ENCODE peak calls at places on chromosomes 5 and 9, in ten cellular contexts. One of them, this sample, is unnamed.

GRCh38 chr5:11596185-11596584 is 308.1 kb downstream of the CTNND2 start:
- DNase-seq in cardiac muscle cell: no peak
- DNase-seq in coronary artery: no peak
- DNase-seq in IMR-90: no peak
- DNase-seq in GM10248: no peak
- DNase-seq in kidney: no peak
- DNase-seq in stomach: no peak
- DNase-seq in colonic mucosa: no peak
- DNase-seq in activated B cell treated with CpG ODN at 0.5 μM for 24 hours: no peak
- DNase-seq in astrocyte of the spinal cord: peak
- DNase-seq in this sample: no peak

GRCh38 chr5:75498208-75498777 is 13.1 kb downstream of the CERT1 start:
- DNase-seq in cardiac muscle cell: no peak
- DNase-seq in coronary artery: no peak
- DNase-seq in IMR-90: no peak
- DNase-seq in GM10248: no peak
- DNase-seq in kidney: no peak
- DNase-seq in stomach: no peak
- DNase-seq in colonic mucosa: no peak
- DNase-seq in activated B cell treated with CpG ODN at 0.5 μM for 24 hours: no peak
- DNase-seq in astrocyte of the spinal cord: no peak
- DNase-seq in this sample: no peak

GRCh38 chr9:69131682-69132081 is 42.4 kb upstream of the TJP2 start:
- DNase-seq in cardiac muscle cell: peak
- DNase-seq in coronary artery: no peak
- DNase-seq in IMR-90: peak
- DNase-seq in GM10248: no peak
- DNase-seq in kidney: no peak
- DNase-seq in stomach: no peak
- DNase-seq in colonic mucosa: no peak
- DNase-seq in activated B cell treated with CpG ODN at 0.5 μM for 24 hours: no peak
- DNase-seq in astrocyte of the spinal cord: peak
- DNase-seq in this sample: no peak

GRCh38 chr5:126053630-126054029 is 369.6 kb upstream of the GRAMD2B start:
- DNase-seq in cardiac muscle cell: no peak
- DNase-seq in coronary artery: no peak
- DNase-seq in IMR-90: no peak
- DNase-seq in GM10248: no peak
- DNase-seq in kidney: no peak
- DNase-seq in stomach: no peak
- DNase-seq in colonic mucosa: no peak
- DNase-seq in activated B cell treated with CpG ODN at 0.5 μM for 24 hours: no peak
- DNase-seq in astrocyte of the spinal cord: no peak
- DNase-seq in this sample: no peak

GRCh38 chr5:159099049-159099760 is 511 bp downstream of the EBF1 start:
- DNase-seq in cardiac muscle cell: peak
- DNase-seq in coronary artery: no peak
- DNase-seq in IMR-90: peak
- DNase-seq in GM10248: no peak
- DNase-seq in kidney: peak
- DNase-seq in stomach: no peak
- DNase-seq in colonic mucosa: peak
- DNase-seq in activated B cell treated with CpG ODN at 0.5 μM for 24 hours: peak
- DNase-seq in astrocyte of the spinal cord: peak
- DNase-seq in this sample: peak

GRCh38 chr9:99811598-99812383 is 9.9 kb upstream of the NR4A3 start:
- DNase-seq in cardiac muscle cell: no peak
- DNase-seq in coronary artery: no peak
- DNase-seq in IMR-90: no peak
- DNase-seq in GM10248: peak
- DNase-seq in kidney: no peak
- DNase-seq in stomach: no peak
- DNase-seq in colonic mucosa: no peak
- DNase-seq in activated B cell treated with CpG ODN at 0.5 μM for 24 hours: no peak
- DNase-seq in astrocyte of the spinal cord: no peak
- DNase-seq in this sample: no peak

GRCh38 chr5:11912-12311 is 80.1 kb upstream of the PLEKHG4B start:
- DNase-seq in cardiac muscle cell: peak
- DNase-seq in coronary artery: no peak
- DNase-seq in IMR-90: no peak
- DNase-seq in GM10248: no peak
- DNase-seq in kidney: no peak
- DNase-seq in stomach: no peak
- DNase-seq in colonic mucosa: no peak
- DNase-seq in activated B cell treated with CpG ODN at 0.5 μM for 24 hours: no peak
- DNase-seq in astrocyte of the spinal cord: peak
- DNase-seq in this sample: no peak

GRCh38 chr9:112719292-112719691 is 1.4 kb upstream of the INIP start:
- DNase-seq in cardiac muscle cell: peak
- DNase-seq in coronary artery: no peak
- DNase-seq in IMR-90: no peak
- DNase-seq in GM10248: peak
- DNase-seq in kidney: no peak
- DNase-seq in stomach: no peak
- DNase-seq in colonic mucosa: no peak
- DNase-seq in activated B cell treated with CpG ODN at 0.5 μM for 24 hours: no peak
- DNase-seq in astrocyte of the spinal cord: no peak
- DNase-seq in this sample: no peak

GRCh38 chr5:177357459-177358332 is at the start of gene RGS14:
- DNase-seq in cardiac muscle cell: peak
- DNase-seq in coronary artery: no peak
- DNase-seq in IMR-90: peak
- DNase-seq in GM10248: peak
- DNase-seq in kidney: peak
- DNase-seq in stomach: peak
- DNase-seq in colonic mucosa: peak
- DNase-seq in activated B cell treated with CpG ODN at 0.5 μM for 24 hours: peak
- DNase-seq in astrocyte of the spinal cord: peak
- DNase-seq in this sample: peak

GRCh38 chr5:91170266-91170665 is 212.9 kb downstream of the ARRDC3 start:
- DNase-seq in cardiac muscle cell: peak
- DNase-seq in coronary artery: no peak
- DNase-seq in IMR-90: peak
- DNase-seq in GM10248: no peak
- DNase-seq in kidney: no peak
- DNase-seq in stomach: no peak
- DNase-seq in colonic mucosa: no peak
- DNase-seq in activated B cell treated with CpG ODN at 0.5 μM for 24 hours: no peak
- DNase-seq in astrocyte of the spinal cord: peak
- DNase-seq in this sample: no peak

GRCh38 chr5:21152611-21153010 is 1164.6 kb upstream of the CDH18 start:
- DNase-seq in cardiac muscle cell: peak
- DNase-seq in coronary artery: no peak
- DNase-seq in IMR-90: peak
- DNase-seq in GM10248: no peak
- DNase-seq in kidney: no peak
- DNase-seq in stomach: no peak
- DNase-seq in colonic mucosa: no peak
- DNase-seq in activated B cell treated with CpG ODN at 0.5 μM for 24 hours: no peak
- DNase-seq in astrocyte of the spinal cord: peak
- DNase-seq in this sample: no peak

GRCh38 chr9:91427873-91428272 is 4.2 kb upstream of the NFIL3 start:
- DNase-seq in cardiac muscle cell: peak
- DNase-seq in coronary artery: no peak
- DNase-seq in IMR-90: peak
- DNase-seq in GM10248: no peak
- DNase-seq in kidney: no peak
- DNase-seq in stomach: no peak
- DNase-seq in colonic mucosa: no peak
- DNase-seq in activated B cell treated with CpG ODN at 0.5 μM for 24 hours: no peak
- DNase-seq in astrocyte of the spinal cord: peak
- DNase-seq in this sample: no peak

GRCh38 chr5:134018154-134018985 is 13.6 kb upstream of the VDAC1 start:
- DNase-seq in cardiac muscle cell: peak
- DNase-seq in coronary artery: no peak
- DNase-seq in IMR-90: peak
- DNase-seq in GM10248: no peak
- DNase-seq in kidney: no peak
- DNase-seq in stomach: peak
- DNase-seq in colonic mucosa: peak
- DNase-seq in activated B cell treated with CpG ODN at 0.5 μM for 24 hours: no peak
- DNase-seq in astrocyte of the spinal cord: no peak
- DNase-seq in this sample: no peak

GRCh38 chr5:124452389-124452788 is 294.1 kb downstream of the ZNF608 start:
- DNase-seq in cardiac muscle cell: no peak
- DNase-seq in coronary artery: no peak
- DNase-seq in IMR-90: no peak
- DNase-seq in GM10248: no peak
- DNase-seq in kidney: no peak
- DNase-seq in stomach: no peak
- DNase-seq in colonic mucosa: no peak
- DNase-seq in activated B cell treated with CpG ODN at 0.5 μM for 24 hours: no peak
- DNase-seq in astrocyte of the spinal cord: no peak
- DNase-seq in this sample: no peak

GRCh38 chr5:11681796-11682195 is 222.4 kb downstream of the CTNND2 start:
- DNase-seq in cardiac muscle cell: no peak
- DNase-seq in coronary artery: no peak
- DNase-seq in IMR-90: no peak
- DNase-seq in GM10248: no peak
- DNase-seq in kidney: no peak
- DNase-seq in stomach: no peak
- DNase-seq in colonic mucosa: no peak
- DNase-seq in activated B cell treated with CpG ODN at 0.5 μM for 24 hours: no peak
- DNase-seq in astrocyte of the spinal cord: no peak
- DNase-seq in this sample: no peak

GRCh38 chr9:81833563-81834345 is 94.5 kb upstream of the SPATA31D4 start:
- DNase-seq in cardiac muscle cell: no peak
- DNase-seq in coronary artery: no peak
- DNase-seq in IMR-90: peak
- DNase-seq in GM10248: no peak
- DNase-seq in kidney: no peak
- DNase-seq in stomach: peak
- DNase-seq in colonic mucosa: no peak
- DNase-seq in activated B cell treated with CpG ODN at 0.5 μM for 24 hours: no peak
- DNase-seq in astrocyte of the spinal cord: peak
- DNase-seq in this sample: no peak

GRCh38 chr5:145484195-145484594 is 350.9 kb downstream of the PRELID2 start:
- DNase-seq in cardiac muscle cell: peak
- DNase-seq in coronary artery: no peak
- DNase-seq in IMR-90: peak
- DNase-seq in GM10248: no peak
- DNase-seq in kidney: no peak
- DNase-seq in stomach: no peak
- DNase-seq in colonic mucosa: no peak
- DNase-seq in activated B cell treated with CpG ODN at 0.5 μM for 24 hours: no peak
- DNase-seq in astrocyte of the spinal cord: peak
- DNase-seq in this sample: no peak

GRCh38 chr9:116191757-116192415 is 38.3 kb downstream of the PAPPA start:
- DNase-seq in cardiac muscle cell: no peak
- DNase-seq in coronary artery: no peak
- DNase-seq in IMR-90: no peak
- DNase-seq in GM10248: no peak
- DNase-seq in kidney: no peak
- DNase-seq in stomach: no peak
- DNase-seq in colonic mucosa: no peak
- DNase-seq in activated B cell treated with CpG ODN at 0.5 μM for 24 hours: no peak
- DNase-seq in astrocyte of the spinal cord: no peak
- DNase-seq in this sample: no peak
- TF ChIP-seq CTCF in cardiac muscle cell: no peak
- TF ChIP-seq CTCF in coronary artery: no peak
- TF ChIP-seq CTCF in IMR-90: no peak
- TF ChIP-seq CTCF in GM10248: no peak
- TF ChIP-seq CTCF in kidney: no peak
- TF ChIP-seq CTCF in stomach: no peak
- TF ChIP-seq CTCF in colonic mucosa: no peak
- TF ChIP-seq CTCF in activated B cell treated with CpG ODN at 0.5 μM for 24 hours: no peak
- TF ChIP-seq CTCF in astrocyte of the spinal cord: no peak
- TF ChIP-seq CTCF in this sample: no peak

DNA sequence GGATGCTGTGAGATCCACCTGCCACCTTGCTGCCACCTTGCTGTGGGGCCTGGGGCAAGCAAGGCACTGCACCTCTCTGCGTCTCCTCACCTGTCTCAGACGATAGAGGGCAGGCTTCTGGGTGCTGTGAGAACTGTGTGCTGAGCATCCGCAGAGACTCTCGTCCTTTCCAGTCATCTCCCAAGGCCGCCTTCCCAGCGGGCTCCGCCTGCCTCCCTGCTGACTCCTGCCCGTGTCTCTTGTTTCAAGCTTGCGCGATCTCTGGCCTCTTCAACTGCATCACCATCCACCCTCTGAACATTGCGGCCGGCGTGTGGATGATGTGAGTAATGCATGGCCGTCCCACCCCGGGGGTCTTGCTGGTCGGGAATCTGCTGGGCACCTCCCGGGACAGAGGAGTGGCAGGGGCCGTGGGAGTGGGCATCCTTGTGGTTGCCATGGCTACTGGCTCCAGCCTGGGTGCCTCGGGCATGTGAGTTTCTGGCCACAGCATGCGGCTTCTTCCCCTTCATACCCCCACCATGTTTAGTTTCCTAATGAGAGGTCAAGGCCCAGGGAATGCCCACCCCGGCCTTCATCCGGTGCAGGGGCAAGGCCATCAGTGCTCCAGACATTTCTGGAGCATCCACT is 3.6 kb downstream of the CACFD1 start:
- DNase-seq in cardiac muscle cell: no peak
- DNase-seq in coronary artery: no peak
- DNase-seq in IMR-90: no peak
- DNase-seq in GM10248: no peak
- DNase-seq in kidney: no peak
- DNase-seq in stomach: no peak
- DNase-seq in colonic mucosa: no peak
- DNase-seq in activated B cell treated with CpG ODN at 0.5 μM for 24 hours: no peak
- DNase-seq in astrocyte of the spinal cord: no peak
- DNase-seq in this sample: no peak
- TF ChIP-seq CTCF in cardiac muscle cell: no peak
- TF ChIP-seq CTCF in coronary artery: no peak
- TF ChIP-seq CTCF in IMR-90: no peak
- TF ChIP-seq CTCF in GM10248: peak
- TF ChIP-seq CTCF in kidney: peak
- TF ChIP-seq CTCF in stomach: no peak
- TF ChIP-seq CTCF in colonic mucosa: peak
- TF ChIP-seq CTCF in activated B cell treated with CpG ODN at 0.5 μM for 24 hours: no peak
- TF ChIP-seq CTCF in astrocyte of the spinal cord: peak
- TF ChIP-seq CTCF in this sample: no peak

DNA sequence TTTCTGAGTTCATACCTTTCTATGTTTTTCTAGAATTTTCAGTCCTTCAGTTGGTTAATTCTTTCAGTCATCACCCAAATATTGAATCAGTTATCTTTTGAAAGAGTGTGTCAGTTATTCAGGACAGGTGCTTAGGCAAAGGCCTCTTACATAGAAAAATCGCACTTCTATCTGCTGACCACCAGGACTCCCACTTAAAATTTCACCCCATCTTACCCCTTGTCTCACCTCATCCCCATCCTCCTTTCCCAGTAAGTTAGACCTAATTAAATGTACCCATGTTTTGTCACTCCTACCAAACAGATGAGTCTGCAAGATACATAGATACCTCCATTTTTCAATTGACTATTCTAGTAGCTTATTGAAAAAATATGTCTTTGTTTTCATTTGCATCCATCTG is 159.9 kb upstream of the PIK3R1 start:
- DNase-seq in cardiac muscle cell: no peak
- DNase-seq in coronary artery: no peak
- DNase-seq in IMR-90: no peak
- DNase-seq in GM10248: no peak
- DNase-seq in kidney: no peak
- DNase-seq in stomach: no peak
- DNase-seq in colonic mucosa: no peak
- DNase-seq in activated B cell treated with CpG ODN at 0.5 μM for 24 hours: no peak
- DNase-seq in astrocyte of the spinal cord: no peak
- DNase-seq in this sample: no peak
- TF ChIP-seq CTCF in cardiac muscle cell: no peak
- TF ChIP-seq CTCF in coronary artery: no peak
- TF ChIP-seq CTCF in IMR-90: no peak
- TF ChIP-seq CTCF in GM10248: no peak
- TF ChIP-seq CTCF in kidney: no peak
- TF ChIP-seq CTCF in stomach: no peak
- TF ChIP-seq CTCF in colonic mucosa: no peak
- TF ChIP-seq CTCF in activated B cell treated with CpG ODN at 0.5 μM for 24 hours: no peak
- TF ChIP-seq CTCF in astrocyte of the spinal cord: no peak
- TF ChIP-seq CTCF in this sample: no peak

GRCh38 chr5:79133121-79133656 is 21.6 kb downstream of the BHMT start:
- DNase-seq in cardiac muscle cell: peak
- DNase-seq in coronary artery: no peak
- DNase-seq in IMR-90: peak
- DNase-seq in GM10248: peak
- DNase-seq in kidney: no peak
- DNase-seq in stomach: no peak
- DNase-seq in colonic mucosa: no peak
- DNase-seq in activated B cell treated with CpG ODN at 0.5 μM for 24 hours: no peak
- DNase-seq in astrocyte of the spinal cord: peak
- DNase-seq in this sample: no peak
- TF ChIP-seq CTCF in cardiac muscle cell: no peak
- TF ChIP-seq CTCF in coronary artery: peak
- TF ChIP-seq CTCF in IMR-90: peak
- TF ChIP-seq CTCF in GM10248: peak
- TF ChIP-seq CTCF in kidney: peak
- TF ChIP-seq CTCF in stomach: no peak
- TF ChIP-seq CTCF in colonic mucosa: peak
- TF ChIP-seq CTCF in activated B cell treated with CpG ODN at 0.5 μM for 24 hours: peak
- TF ChIP-seq CTCF in astrocyte of the spinal cord: peak
- TF ChIP-seq CTCF in this sample: peak